ENCODE peak calls at places on chromosomes 6 and 20, in eight cellular contexts. One of them, this sample, is unnamed.

GRCh38 chr20:32067234-32067821 is 15.3 kb downstream of the HCK start:
- DNase-seq in aorta: no peak
- DNase-seq in NCI-H1092 treated with DMSO at 0.1 percent for 48 hours: no peak
- DNase-seq in germinal center: no peak
- DNase-seq in AG09319: peak; percentile 87
- DNase-seq in activated CD4-positive, alpha-beta T cell treated with anti-CD3 and anti-CD28 coated beads, Interleukin-2, amount 10 ng/mL, durations not matched to agents 7 days and 5 days: no peak
- DNase-seq in PC-3: peak; percentile 24
- DNase-seq in dermis microvascular lymphatic vessel endothelial cell: no peak
- DNase-seq in this sample: no peak

GRCh38 chr20:37142708-37143107 is 36.4 kb upstream of the RPN2 start:
- DNase-seq in aorta: no peak
- DNase-seq in NCI-H1092 treated with DMSO at 0.1 percent for 48 hours: no peak
- DNase-seq in germinal center: no peak
- DNase-seq in AG09319: no peak
- DNase-seq in activated CD4-positive, alpha-beta T cell treated with anti-CD3 and anti-CD28 coated beads, Interleukin-2, amount 10 ng/mL, durations not matched to agents 7 days and 5 days: no peak
- DNase-seq in PC-3: no peak
- DNase-seq in dermis microvascular lymphatic vessel endothelial cell: no peak
- DNase-seq in this sample: no peak

GRCh38 chr6:17998003-17998402 is 10.6 kb upstream of the KIF13A start:
- DNase-seq in aorta: no peak
- DNase-seq in NCI-H1092 treated with DMSO at 0.1 percent for 48 hours: no peak
- DNase-seq in germinal center: no peak
- DNase-seq in AG09319: no peak
- DNase-seq in activated CD4-positive, alpha-beta T cell treated with anti-CD3 and anti-CD28 coated beads, Interleukin-2, amount 10 ng/mL, durations not matched to agents 7 days and 5 days: no peak
- DNase-seq in PC-3: no peak
- DNase-seq in dermis microvascular lymphatic vessel endothelial cell: no peak
- DNase-seq in this sample: no peak

GRCh38 chr6:100317031-100317430 is 147.7 kb downstream of the SIM1 start:
- DNase-seq in aorta: no peak
- DNase-seq in NCI-H1092 treated with DMSO at 0.1 percent for 48 hours: no peak
- DNase-seq in germinal center: no peak
- DNase-seq in AG09319: no peak
- DNase-seq in activated CD4-positive, alpha-beta T cell treated with anti-CD3 and anti-CD28 coated beads, Interleukin-2, amount 10 ng/mL, durations not matched to agents 7 days and 5 days: no peak
- DNase-seq in PC-3: no peak
- DNase-seq in dermis microvascular lymphatic vessel endothelial cell: no peak
- DNase-seq in this sample: no peak

GRCh38 chr6:169194737-169195136 is 58.9 kb downstream of the THBS2 start:
- DNase-seq in aorta: no peak
- DNase-seq in NCI-H1092 treated with DMSO at 0.1 percent for 48 hours: no peak
- DNase-seq in germinal center: no peak
- DNase-seq in AG09319: no peak
- DNase-seq in activated CD4-positive, alpha-beta T cell treated with anti-CD3 and anti-CD28 coated beads, Interleukin-2, amount 10 ng/mL, durations not matched to agents 7 days and 5 days: no peak
- DNase-seq in PC-3: no peak
- DNase-seq in dermis microvascular lymphatic vessel endothelial cell: no peak
- DNase-seq in this sample: no peak

GRCh38 chr6:155143610-155144106 is 120.2 kb upstream of the CLDN20 start:
- DNase-seq in aorta: no peak
- DNase-seq in NCI-H1092 treated with DMSO at 0.1 percent for 48 hours: no peak
- DNase-seq in germinal center: no peak
- DNase-seq in AG09319: no peak
- DNase-seq in activated CD4-positive, alpha-beta T cell treated with anti-CD3 and anti-CD28 coated beads, Interleukin-2, amount 10 ng/mL, durations not matched to agents 7 days and 5 days: no peak
- DNase-seq in PC-3: no peak
- DNase-seq in dermis microvascular lymphatic vessel endothelial cell: no peak
- DNase-seq in this sample: no peak

GRCh38 chr20:20795721-20796120 is 83.3 kb upstream of the RALGAPA2 start:
- DNase-seq in aorta: no peak
- DNase-seq in NCI-H1092 treated with DMSO at 0.1 percent for 48 hours: no peak
- DNase-seq in germinal center: no peak
- DNase-seq in AG09319: no peak
- DNase-seq in activated CD4-positive, alpha-beta T cell treated with anti-CD3 and anti-CD28 coated beads, Interleukin-2, amount 10 ng/mL, durations not matched to agents 7 days and 5 days: no peak
- DNase-seq in PC-3: no peak
- DNase-seq in dermis microvascular lymphatic vessel endothelial cell: no peak
- DNase-seq in this sample: no peak

GRCh38 chr6:115570326-115570725 is 490.4 kb downstream of the FRK start:
- DNase-seq in aorta: no peak
- DNase-seq in NCI-H1092 treated with DMSO at 0.1 percent for 48 hours: no peak
- DNase-seq in germinal center: no peak
- DNase-seq in AG09319: no peak
- DNase-seq in activated CD4-positive, alpha-beta T cell treated with anti-CD3 and anti-CD28 coated beads, Interleukin-2, amount 10 ng/mL, durations not matched to agents 7 days and 5 days: no peak
- DNase-seq in PC-3: no peak
- DNase-seq in dermis microvascular lymphatic vessel endothelial cell: no peak
- DNase-seq in this sample: no peak

GRCh38 chr6:21937466-21937865 is 343.9 kb downstream of the SOX4 start:
- DNase-seq in aorta: no peak
- DNase-seq in NCI-H1092 treated with DMSO at 0.1 percent for 48 hours: no peak
- DNase-seq in germinal center: no peak
- DNase-seq in AG09319: no peak
- DNase-seq in activated CD4-positive, alpha-beta T cell treated with anti-CD3 and anti-CD28 coated beads, Interleukin-2, amount 10 ng/mL, durations not matched to agents 7 days and 5 days: no peak
- DNase-seq in PC-3: no peak
- DNase-seq in dermis microvascular lymphatic vessel endothelial cell: no peak
- DNase-seq in this sample: no peak

GRCh38 chr6:166618866-166619761 is 7.9 kb downstream of the RPS6KA2 start:
- DNase-seq in aorta: no peak
- DNase-seq in NCI-H1092 treated with DMSO at 0.1 percent for 48 hours: no peak
- DNase-seq in germinal center: no peak
- DNase-seq in AG09319: no peak
- DNase-seq in activated CD4-positive, alpha-beta T cell treated with anti-CD3 and anti-CD28 coated beads, Interleukin-2, amount 10 ng/mL, durations not matched to agents 7 days and 5 days: no peak
- DNase-seq in PC-3: no peak
- DNase-seq in dermis microvascular lymphatic vessel endothelial cell: no peak
- DNase-seq in this sample: no peak

GRCh38 chr6:150435832-150436231 is 67.0 kb downstream of the IYD start:
- DNase-seq in aorta: no peak
- DNase-seq in NCI-H1092 treated with DMSO at 0.1 percent for 48 hours: no peak
- DNase-seq in germinal center: no peak
- DNase-seq in AG09319: no peak
- DNase-seq in activated CD4-positive, alpha-beta T cell treated with anti-CD3 and anti-CD28 coated beads, Interleukin-2, amount 10 ng/mL, durations not matched to agents 7 days and 5 days: no peak
- DNase-seq in PC-3: no peak
- DNase-seq in dermis microvascular lymphatic vessel endothelial cell: no peak
- DNase-seq in this sample: no peak

GRCh38 chr20:48284837-48285236 is 499.6 kb upstream of the SULF2 start:
- DNase-seq in aorta: no peak
- DNase-seq in NCI-H1092 treated with DMSO at 0.1 percent for 48 hours: no peak
- DNase-seq in germinal center: no peak
- DNase-seq in AG09319: no peak
- DNase-seq in activated CD4-positive, alpha-beta T cell treated with anti-CD3 and anti-CD28 coated beads, Interleukin-2, amount 10 ng/mL, durations not matched to agents 7 days and 5 days: no peak
- DNase-seq in PC-3: no peak
- DNase-seq in dermis microvascular lymphatic vessel endothelial cell: no peak
- DNase-seq in this sample: no peak

GRCh38 chr20:49543858-49544437 is 24.0 kb downstream of the PTGIS start:
- DNase-seq in aorta: no peak
- DNase-seq in NCI-H1092 treated with DMSO at 0.1 percent for 48 hours: no peak
- DNase-seq in germinal center: no peak
- DNase-seq in AG09319: no peak
- DNase-seq in activated CD4-positive, alpha-beta T cell treated with anti-CD3 and anti-CD28 coated beads, Interleukin-2, amount 10 ng/mL, durations not matched to agents 7 days and 5 days: no peak
- DNase-seq in PC-3: no peak
- DNase-seq in dermis microvascular lymphatic vessel endothelial cell: no peak
- DNase-seq in this sample: no peak

GRCh38 chr6:161109366-161109765 is 117.8 kb downstream of the MAP3K4 start:
- DNase-seq in aorta: no peak
- DNase-seq in NCI-H1092 treated with DMSO at 0.1 percent for 48 hours: no peak
- DNase-seq in germinal center: no peak
- DNase-seq in AG09319: no peak
- DNase-seq in activated CD4-positive, alpha-beta T cell treated with anti-CD3 and anti-CD28 coated beads, Interleukin-2, amount 10 ng/mL, durations not matched to agents 7 days and 5 days: no peak
- DNase-seq in PC-3: no peak
- DNase-seq in dermis microvascular lymphatic vessel endothelial cell: no peak
- DNase-seq in this sample: peak; percentile 51

GRCh38 chr6:159826968-159827647 is 27.0 kb downstream of the PNLDC1 start:
- DNase-seq in aorta: no peak
- DNase-seq in NCI-H1092 treated with DMSO at 0.1 percent for 48 hours: no peak
- DNase-seq in germinal center: no peak
- DNase-seq in AG09319: no peak
- DNase-seq in activated CD4-positive, alpha-beta T cell treated with anti-CD3 and anti-CD28 coated beads, Interleukin-2, amount 10 ng/mL, durations not matched to agents 7 days and 5 days: no peak
- DNase-seq in PC-3: no peak
- DNase-seq in dermis microvascular lymphatic vessel endothelial cell: no peak
- DNase-seq in this sample: no peak

GRCh38 chr6:128899651-128900050 is 16.7 kb downstream of the LAMA2 start:
- DNase-seq in aorta: no peak
- DNase-seq in NCI-H1092 treated with DMSO at 0.1 percent for 48 hours: no peak
- DNase-seq in germinal center: no peak
- DNase-seq in AG09319: no peak
- DNase-seq in activated CD4-positive, alpha-beta T cell treated with anti-CD3 and anti-CD28 coated beads, Interleukin-2, amount 10 ng/mL, durations not matched to agents 7 days and 5 days: no peak
- DNase-seq in PC-3: no peak
- DNase-seq in dermis microvascular lymphatic vessel endothelial cell: no peak
- DNase-seq in this sample: no peak

GRCh38 chr6:11711644-11711993 is 67.0 kb downstream of the ADTRP start:
- DNase-seq in aorta: no peak
- DNase-seq in NCI-H1092 treated with DMSO at 0.1 percent for 48 hours: no peak
- DNase-seq in germinal center: no peak
- DNase-seq in AG09319: no peak
- DNase-seq in activated CD4-positive, alpha-beta T cell treated with anti-CD3 and anti-CD28 coated beads, Interleukin-2, amount 10 ng/mL, durations not matched to agents 7 days and 5 days: peak; percentile 28
- DNase-seq in PC-3: no peak
- DNase-seq in dermis microvascular lymphatic vessel endothelial cell: no peak
- DNase-seq in this sample: no peak

GRCh38 chr20:24432057-24432456 is 37.4 kb upstream of the SYNDIG1 start:
- DNase-seq in aorta: no peak
- DNase-seq in NCI-H1092 treated with DMSO at 0.1 percent for 48 hours: no peak
- DNase-seq in germinal center: no peak
- DNase-seq in AG09319: no peak
- DNase-seq in activated CD4-positive, alpha-beta T cell treated with anti-CD3 and anti-CD28 coated beads, Interleukin-2, amount 10 ng/mL, durations not matched to agents 7 days and 5 days: no peak
- DNase-seq in PC-3: no peak
- DNase-seq in dermis microvascular lymphatic vessel endothelial cell: no peak
- DNase-seq in this sample: no peak

GRCh38 chr6:22826961-22827360 is 257.6 kb downstream of the HDGFL1 start:
- DNase-seq in aorta: no peak
- DNase-seq in NCI-H1092 treated with DMSO at 0.1 percent for 48 hours: no peak
- DNase-seq in germinal center: no peak
- DNase-seq in AG09319: no peak
- DNase-seq in activated CD4-positive, alpha-beta T cell treated with anti-CD3 and anti-CD28 coated beads, Interleukin-2, amount 10 ng/mL, durations not matched to agents 7 days and 5 days: no peak
- DNase-seq in PC-3: peak; percentile 81
- DNase-seq in dermis microvascular lymphatic vessel endothelial cell: no peak
- DNase-seq in this sample: no peak

GRCh38 chr6:33843086-33843695 is 39.4 kb upstream of the MLN start:
- DNase-seq in aorta: no peak
- DNase-seq in NCI-H1092 treated with DMSO at 0.1 percent for 48 hours: no peak
- DNase-seq in germinal center: no peak
- DNase-seq in AG09319: no peak
- DNase-seq in activated CD4-positive, alpha-beta T cell treated with anti-CD3 and anti-CD28 coated beads, Interleukin-2, amount 10 ng/mL, durations not matched to agents 7 days and 5 days: no peak
- DNase-seq in PC-3: no peak
- DNase-seq in dermis microvascular lymphatic vessel endothelial cell: no peak
- DNase-seq in this sample: no peak

GRCh38 chr6:148836751-148837150 is 89.9 kb downstream of the UST start:
- DNase-seq in aorta: no peak
- DNase-seq in NCI-H1092 treated with DMSO at 0.1 percent for 48 hours: no peak
- DNase-seq in germinal center: no peak
- DNase-seq in AG09319: no peak
- DNase-seq in activated CD4-positive, alpha-beta T cell treated with anti-CD3 and anti-CD28 coated beads, Interleukin-2, amount 10 ng/mL, durations not matched to agents 7 days and 5 days: no peak
- DNase-seq in PC-3: peak; percentile 2
- DNase-seq in dermis microvascular lymphatic vessel endothelial cell: no peak
- DNase-seq in this sample: no peak

GRCh38 chr6:77462359-77463307 is 658 bp downstream of the HTR1B start:
- DNase-seq in aorta: peak; percentile 83
- DNase-seq in NCI-H1092 treated with DMSO at 0.1 percent for 48 hours: no peak
- DNase-seq in germinal center: no peak
- DNase-seq in AG09319: no peak
- DNase-seq in activated CD4-positive, alpha-beta T cell treated with anti-CD3 and anti-CD28 coated beads, Interleukin-2, amount 10 ng/mL, durations not matched to agents 7 days and 5 days: no peak
- DNase-seq in PC-3: no peak
- DNase-seq in dermis microvascular lymphatic vessel endothelial cell: no peak
- DNase-seq in this sample: no peak

GRCh38 chr6:2852921-2853322 is 11.3 kb upstream of the SERPINB1 start:
- DNase-seq in aorta: no peak
- DNase-seq in NCI-H1092 treated with DMSO at 0.1 percent for 48 hours: no peak
- DNase-seq in germinal center: no peak
- DNase-seq in AG09319: no peak
- DNase-seq in activated CD4-positive, alpha-beta T cell treated with anti-CD3 and anti-CD28 coated beads, Interleukin-2, amount 10 ng/mL, durations not matched to agents 7 days and 5 days: no peak
- DNase-seq in PC-3: no peak
- DNase-seq in dermis microvascular lymphatic vessel endothelial cell: no peak
- DNase-seq in this sample: no peak

GRCh38 chr6:148021715-148022114 is 320.9 kb upstream of the SASH1 start:
- DNase-seq in aorta: no peak
- DNase-seq in NCI-H1092 treated with DMSO at 0.1 percent for 48 hours: no peak
- DNase-seq in germinal center: no peak
- DNase-seq in AG09319: no peak
- DNase-seq in activated CD4-positive, alpha-beta T cell treated with anti-CD3 and anti-CD28 coated beads, Interleukin-2, amount 10 ng/mL, durations not matched to agents 7 days and 5 days: no peak
- DNase-seq in PC-3: no peak
- DNase-seq in dermis microvascular lymphatic vessel endothelial cell: no peak
- DNase-seq in this sample: no peak

GRCh38 chr6:113495521-113495920 is 361.6 kb upstream of the MARCKS start:
- DNase-seq in aorta: no peak
- DNase-seq in NCI-H1092 treated with DMSO at 0.1 percent for 48 hours: no peak
- DNase-seq in germinal center: no peak
- DNase-seq in AG09319: no peak
- DNase-seq in activated CD4-positive, alpha-beta T cell treated with anti-CD3 and anti-CD28 coated beads, Interleukin-2, amount 10 ng/mL, durations not matched to agents 7 days and 5 days: no peak
- DNase-seq in PC-3: peak; percentile 48
- DNase-seq in dermis microvascular lymphatic vessel endothelial cell: peak; percentile 76
- DNase-seq in this sample: no peak

GRCh38 chr6:123716506-123716905 is 79.8 kb upstream of the TRDN start:
- DNase-seq in aorta: no peak
- DNase-seq in NCI-H1092 treated with DMSO at 0.1 percent for 48 hours: no peak
- DNase-seq in germinal center: no peak
- DNase-seq in AG09319: no peak
- DNase-seq in activated CD4-positive, alpha-beta T cell treated with anti-CD3 and anti-CD28 coated beads, Interleukin-2, amount 10 ng/mL, durations not matched to agents 7 days and 5 days: no peak
- DNase-seq in PC-3: no peak
- DNase-seq in dermis microvascular lymphatic vessel endothelial cell: no peak
- DNase-seq in this sample: no peak

GRCh38 chr6:88984152-88984551 is 20.7 kb upstream of the RNGTT start:
- DNase-seq in aorta: no peak
- DNase-seq in NCI-H1092 treated with DMSO at 0.1 percent for 48 hours: no peak
- DNase-seq in germinal center: no peak
- DNase-seq in AG09319: no peak
- DNase-seq in activated CD4-positive, alpha-beta T cell treated with anti-CD3 and anti-CD28 coated beads, Interleukin-2, amount 10 ng/mL, durations not matched to agents 7 days and 5 days: no peak
- DNase-seq in PC-3: no peak
- DNase-seq in dermis microvascular lymphatic vessel endothelial cell: no peak
- DNase-seq in this sample: no peak

GRCh38 chr6:147577466-147577865 is 69.0 kb downstream of the SAMD5 start:
- DNase-seq in aorta: no peak
- DNase-seq in NCI-H1092 treated with DMSO at 0.1 percent for 48 hours: no peak
- DNase-seq in germinal center: no peak
- DNase-seq in AG09319: no peak
- DNase-seq in activated CD4-positive, alpha-beta T cell treated with anti-CD3 and anti-CD28 coated beads, Interleukin-2, amount 10 ng/mL, durations not matched to agents 7 days and 5 days: no peak
- DNase-seq in PC-3: no peak
- DNase-seq in dermis microvascular lymphatic vessel endothelial cell: no peak
- DNase-seq in this sample: no peak